ENCODE peak calls at places on chromosomes 1 and 21, in six cellular contexts. N is BJ, L is OCI-LY7, V is left lung, Q is MM.1S, M is breast epithelium. R is an unnamed sample.

GRCh38 chr1:100950776-100951175 is 54.9 kb downstream of the SLC30A7 start:
- DNase-seq in N (no peak), L (no peak), V (no peak), Q (no peak), M (no peak), R (no peak)

GRCh38 chr1:173122344-173122880 is 71.7 kb upstream of the TNFSF18 start:
- DNase-seq in N (no peak), L (no peak), V (no peak), Q (no peak), M (no peak), R (no peak)

GRCh38 chr1:56898888-56899287 is 44.3 kb downstream of the C8A start:
- DNase-seq in N (no peak), L (no peak), V (no peak), Q (no peak), M (no peak), R (no peak)

GRCh38 chr1:29716306-29716705 is 480.0 kb downstream of the PTPRU start:
- DNase-seq in N (no peak), L (no peak), V (no peak), Q (no peak), M (no peak), R (no peak)

GRCh38 chr1:43985984-43986595 is 5.3 kb upstream of the CCDC24 start:
- DNase-seq in N (no peak), L (no peak), V (no peak), Q (no peak), M (no peak), R (peak; percentile 74)

GRCh38 chr1:198175418-198176170 is 18.8 kb downstream of the NEK7 start:
- DNase-seq in N (no peak), L (peak; percentile 21), V (no peak), Q (no peak), M (no peak), R (peak; percentile 76)

GRCh38 chr1:231724876-231725647 is 98.5 kb downstream of the DISC1 start:
- DNase-seq in N (no peak), L (peak; percentile 60), V (no peak), Q (peak; percentile 58), M (no peak), R (peak; percentile 53)

GRCh38 chr21:41817228-41817627 is 50.4 kb upstream of the RIPK4 start:
- DNase-seq in N (peak; percentile 19), L (peak; percentile 79), V (no peak), Q (peak; percentile 75), M (peak; percentile 65), R (peak; percentile 62)

GRCh38 chr1:210726621-210727020 is 397.9 kb downstream of the HHAT start:
- DNase-seq in N (no peak), L (peak; percentile 36), V (no peak), Q (peak; percentile 70), M (no peak), R (peak; percentile 5)

GRCh38 chr1:159009704-159010361 is at the start of gene IFI16:
- DNase-seq in N (peak; percentile 83), L (peak; percentile 80), V (no peak), Q (peak; percentile 93), M (peak; percentile 51), R (peak; percentile 98)

GRCh38 chr21:21188513-21189188 is 190.4 kb downstream of the NCAM2 start:
- DNase-seq in N (no peak), L (no peak), V (no peak), Q (no peak), M (no peak), R (no peak)

GRCh38 chr21:39422468-39423241 is 22.9 kb downstream of the LCA5L start:
- DNase-seq in N (no peak), L (no peak), V (no peak), Q (no peak), M (no peak), R (peak; percentile 11)

GRCh38 chr1:9425859-9426258 is 113.4 kb upstream of the SLC25A33 start:
- DNase-seq in N (no peak), L (peak; percentile 77), V (no peak), Q (no peak), M (no peak), R (no peak)

GRCh38 chr1:65150583-65151263 is 2.7 kb downstream of the AK4 start:
- DNase-seq in N (no peak), L (no peak), V (no peak), Q (no peak), M (no peak), R (no peak)

GRCh38 chr1:160830321-160831153 is 32.1 kb downstream of the CD244 start:
- DNase-seq in N (no peak), L (peak; percentile 80), V (peak; percentile 85), Q (peak; percentile 80), M (peak; percentile 25), R (peak; percentile 55)

GRCh38 chr1:67570473-67571143 is 114.4 kb upstream of the GADD45A start:
- DNase-seq in N (peak; percentile 90), L (no peak), V (no peak), Q (no peak), M (no peak), R (peak; percentile 100)

GRCh38 chr1:56585985-56586384 is 6.6 kb upstream of the PLPP3 start:
- DNase-seq in N (no peak), L (no peak), V (no peak), Q (no peak), M (no peak), R (no peak)

GRCh38 chr21:34603002-34603709 is 11.8 kb downstream of the RCAN1 start:
- DNase-seq in N (no peak), L (peak; percentile 57), V (peak; percentile 96), Q (peak; percentile 67), M (peak; percentile 84), R (peak; percentile 49)

GRCh38 chr1:210647406-210648333 is 319.0 kb downstream of the HHAT start:
- DNase-seq in N (no peak), L (no peak), V (no peak), Q (peak; percentile 38), M (no peak), R (no peak)

DNA sequence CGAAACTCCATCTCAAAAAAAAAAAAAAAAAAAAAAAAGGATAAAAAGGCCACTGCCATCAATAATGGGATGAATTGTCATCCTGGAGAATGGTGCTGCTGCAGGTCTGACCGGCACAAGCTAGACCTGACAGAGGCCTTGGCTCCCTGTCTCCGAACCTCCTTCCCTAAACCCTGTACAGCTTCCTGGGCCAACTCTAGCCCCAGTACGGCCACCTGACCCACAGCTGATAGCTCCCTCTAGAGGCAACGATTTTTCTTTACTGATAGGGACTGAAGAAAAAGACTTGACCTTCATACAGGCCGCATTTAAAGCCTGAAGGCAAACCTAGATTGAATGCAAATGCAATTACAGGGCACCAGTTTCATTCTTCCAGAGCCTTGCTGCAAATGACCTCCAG is 30.7 kb downstream of the NOL9 start:
- DNase-seq in N (no peak), L (peak; percentile 34), V (no peak), Q (peak; percentile 13), M (no peak), R (peak; percentile 54)
- TF ChIP-seq CTCF in N (peak; percentile 67), L (peak; percentile 78), V (no peak), Q (peak; percentile 42), M (peak; percentile 43), R (peak; percentile 62)

GRCh38 chr1:4657920-4658585 is 3.6 kb downstream of the AJAP1 start:
- DNase-seq in N (no peak), L (no peak), V (no peak), Q (no peak), M (no peak), R (no peak)
- H3K4me3 ChIP-seq in N (no peak overlapping the region), L (no peak overlapping the region), V (no peak overlapping the region), Q (no peak overlapping the region), M (no peak overlapping the region), R (no peak overlapping the region)

GRCh38 chr1:88983791-88984552 is 8.5 kb downstream of the KYAT3 start:
- DNase-seq in N (no peak), L (peak; percentile 54), V (peak; percentile 59), Q (peak; percentile 75), M (no peak), R (peak; percentile 68)

GRCh38 chr1:88985692-88986091 is 6.7 kb downstream of the KYAT3 start:
- DNase-seq in N (no peak), L (no peak), V (no peak), Q (no peak), M (no peak), R (peak; percentile 47)

GRCh38 chr1:88985033-88985432 is 7.4 kb downstream of the KYAT3 start:
- DNase-seq in N (no peak), L (no peak), V (no peak), Q (no peak), M (no peak), R (peak; percentile 92)

GRCh38 chr1:88982055-88982454 is 10.4 kb downstream of the KYAT3 start:
- DNase-seq in N (no peak), L (no peak), V (no peak), Q (no peak), M (no peak), R (peak; percentile 40)

DNA sequence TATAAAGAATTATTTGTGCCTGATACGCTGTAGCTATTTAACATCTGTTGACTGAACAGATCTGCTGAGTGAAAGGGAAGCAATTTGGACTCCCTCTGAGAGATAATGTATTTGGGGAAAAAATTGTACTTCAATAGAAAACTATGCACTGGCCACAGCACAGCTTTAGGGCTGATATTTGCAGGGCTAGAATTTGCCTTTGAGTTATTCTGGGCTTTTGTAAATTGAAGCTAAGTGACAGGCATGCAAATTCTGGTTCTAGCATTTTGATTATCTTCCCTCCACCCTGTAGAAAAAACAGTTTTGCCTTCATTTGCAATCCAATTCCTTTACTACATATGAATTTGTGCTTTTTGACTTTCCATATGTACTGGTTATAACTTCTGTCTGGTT is 7.9 kb downstream of the KYAT3 start:
- DNase-seq in N (no peak), L (no peak), V (no peak), Q (no peak), M (no peak), R (no peak)
- H3K36me3 ChIP-seq in N (no peaks in the 10 kb centered on the region), L (peaks cover 79% of the 10 kb centered on the region), V (no peaks in the 10 kb centered on the region), Q (peaks cover 6% of the 10 kb centered on the region), M (no peaks in the 10 kb centered on the region), R (peaks cover 1% of the 10 kb centered on the region)

GRCh38 chr1:22643928-22644327 is 495 bp downstream of the C1QC start:
- DNase-seq in N (no peak), L (no peak), V (peak; percentile 73), Q (no peak), M (no peak), R (no peak)

GRCh38 chr1:22639286-22639685 is 2.9 kb downstream of the C1QA start:
- DNase-seq in N (peak; percentile 6), L (peak; percentile 25), V (no peak), Q (no peak), M (no peak), R (no peak)

GRCh38 chr1:22641247-22641646 is 2.2 kb upstream of the C1QC start:
- DNase-seq in N (no peak), L (no peak), V (no peak), Q (no peak), M (no peak), R (no peak)

GRCh38 chr1:22643381-22643780 is at the start of gene C1QC:
- DNase-seq in N (no peak), L (no peak), V (no peak), Q (no peak), M (no peak), R (no peak)

DNA sequence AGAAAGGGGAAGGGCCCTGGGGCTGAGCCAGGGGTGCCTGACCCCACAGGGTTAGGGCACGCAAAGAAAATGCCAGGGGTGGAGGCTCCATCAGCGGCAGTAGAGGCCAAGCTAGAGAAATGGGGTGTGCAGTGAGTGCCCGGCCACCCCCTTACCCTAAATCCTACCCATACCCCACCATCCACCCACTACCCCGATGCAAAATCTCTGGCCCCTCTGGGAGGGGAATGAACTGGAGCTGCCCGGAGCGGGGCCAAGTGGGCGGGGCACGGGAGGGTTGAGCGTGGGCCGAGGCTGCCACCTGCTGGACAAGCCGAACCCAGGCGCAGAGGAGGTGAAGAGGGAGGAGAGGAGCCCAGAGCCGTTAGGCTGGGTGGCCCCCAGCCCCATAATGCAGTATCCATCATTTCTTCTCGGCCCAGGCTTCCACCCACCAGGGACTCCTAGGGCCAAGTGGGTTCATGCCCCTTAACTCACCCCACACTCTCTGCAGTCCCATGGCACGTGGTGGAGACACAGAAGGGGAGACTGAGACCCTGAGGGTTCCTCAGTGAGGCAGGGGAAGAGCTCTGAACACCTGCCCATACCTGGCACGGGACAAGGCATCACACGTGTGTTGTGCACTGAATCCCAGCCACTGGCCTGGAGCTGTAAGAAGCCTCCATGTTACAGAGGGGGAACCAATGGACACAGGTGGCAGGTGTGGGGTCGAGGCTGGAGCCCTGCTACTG is 1.4 kb upstream of the C1QC start:
- DNase-seq in N (no peak), L (peak; percentile 64), V (peak; percentile 93), Q (peak; percentile 43), M (peak; percentile 53), R (peak; percentile 18)
- TF ChIP-seq CTCF in N (peak; percentile 97), L (peak; percentile 88), V (peak; percentile 90), Q (peak; percentile 82), M (peak; percentile 86), R (peak; percentile 91)